ENCODE peak calls at places on chromosomes 5 and 9, in ten cellular contexts. J, W, B, T, P, H, C, U, I and N are unnamed samples.

GRCh38 chr5:55535199-55535905 is 588 bp upstream of the PLPP1 start:
- DNase-seq in I (no peak), T (no peak), B (no peak), H (no peak), U (no peak), C (no peak), P (no peak), W (peak; percentile 13), J (no peak), N (no peak)

GRCh38 chr5:115583474-115583873 is 18.8 kb downstream of the TICAM2 start:
- DNase-seq in B (no peak), C (no peak), U (no peak), J (no peak), P (no peak), T (no peak), H (peak; percentile 27), W (no peak), I (no peak), N (no peak)

GRCh38 chr5:68798877-68799276 is 294.9 kb upstream of the SLC30A5 start:
- DNase-seq in B (no peak), W (no peak), H (no peak), I (no peak), J (no peak), U (no peak), P (no peak), T (no peak), C (no peak), N (no peak)

GRCh38 chr9:134626576-134627416 is 14.8 kb upstream of the COL5A1 start:
- DNase-seq in I (no peak), W (no peak), C (no peak), P (peak; percentile 44), B (no peak), T (no peak), J (no peak), U (no peak), H (no peak), N (no peak)

GRCh38 chr5:126954981-126955380 is 75.4 kb downstream of the MARCHF3 start:
- DNase-seq in T (no peak), W (no peak), P (no peak), J (no peak), C (no peak), H (no peak), I (no peak), U (no peak), B (no peak), N (no peak)

GRCh38 chr5:96934291-96934694 is 1.6 kb upstream of the LNPEP start:
- DNase-seq in C (no peak), H (no peak), U (no peak), P (no peak), B (no peak), T (no peak), W (no peak), I (no peak), J (no peak), N (peak; percentile 71)

GRCh38 chr5:6714221-6715041 is 1.2 kb downstream of the TENT4A start:
- DNase-seq in I (peak; percentile 48), B (no peak), U (no peak), P (peak; percentile 38), C (no peak), T (peak; percentile 57), H (no peak), W (peak; percentile 23), J (no peak), N (no peak)

GRCh38 chr9:137301086-137301947 is 754 bp downstream of the NRARP start:
- DNase-seq in B (peak; percentile 55), I (peak; percentile 73), W (no peak), H (no peak), C (no peak), P (peak; percentile 75), U (no peak), T (no peak), J (peak; percentile 29), N (peak; percentile 58)

GRCh38 chr5:55509097-55509496 is 25.7 kb downstream of the PLPP1 start:
- DNase-seq in T (no peak), I (no peak), B (no peak), P (no peak), U (no peak), C (no peak), W (no peak), H (no peak), J (no peak), N (no peak)

GRCh38 chr9:125024917-125025316 is 84.0 kb upstream of the GOLGA1 start:
- DNase-seq in I (no peak), P (no peak), J (no peak), C (no peak), H (no peak), T (no peak), U (no peak), W (no peak), B (no peak), N (no peak)

GRCh38 chr5:17042041-17042440 is 106.0 kb upstream of the MYO10 start:
- DNase-seq in T (no peak), C (no peak), U (no peak), H (peak; percentile 70), I (no peak), J (no peak), P (no peak), B (no peak), W (no peak), N (no peak)

GRCh38 chr5:133848306-133848924 is 120.0 kb downstream of the C5orf15 start:
- DNase-seq in T (no peak), P (no peak), W (no peak), C (no peak), I (no peak), J (no peak), U (no peak), B (no peak), H (no peak), N (no peak)

GRCh38 chr9:22073349-22073748 is 64.2 kb upstream of the CDKN2B start:
- DNase-seq in H (no peak), B (no peak), J (no peak), C (no peak), P (no peak), U (no peak), T (no peak), W (no peak), I (no peak), N (peak; percentile 11)

GRCh38 chr9:130263601-130264413 is 1.8 kb upstream of the HMCN2 start:
- DNase-seq in P (no peak), B (no peak), U (no peak), W (no peak), C (no peak), J (peak; percentile 10), H (no peak), I (no peak), T (no peak), N (no peak)

GRCh38 chr5:142770650-142771609 is 753 bp downstream of the ARHGAP26 start:
- DNase-seq in H (no peak), U (peak; percentile 49), W (peak; percentile 67), T (peak; percentile 66), I (peak; percentile 46), J (no peak), P (peak; percentile 64), B (peak; percentile 58), C (no peak), N (peak; percentile 43)

GRCh38 chr5:81303563-81303962 is 2.2 kb downstream of the ZCCHC9 start:
- DNase-seq in J (no peak), P (no peak), T (no peak), H (peak; percentile 26), I (no peak), B (no peak), C (no peak), U (no peak), W (no peak), N (no peak)

GRCh38 chr5:96936431-96937221 is 746 bp downstream of the LNPEP start:
- DNase-seq in J (no peak), B (peak; percentile 42), I (peak; percentile 75), C (no peak), P (peak; percentile 50), H (no peak), T (peak; percentile 62), W (peak; percentile 27), U (peak; percentile 42), N (peak; percentile 84)

GRCh38 chr5:101418735-101419134 is 515.7 kb upstream of the ST8SIA4 start:
- DNase-seq in I (no peak), U (no peak), H (no peak), J (no peak), T (no peak), C (peak; percentile 48), B (no peak), P (no peak), W (no peak), N (no peak)

DNA sequence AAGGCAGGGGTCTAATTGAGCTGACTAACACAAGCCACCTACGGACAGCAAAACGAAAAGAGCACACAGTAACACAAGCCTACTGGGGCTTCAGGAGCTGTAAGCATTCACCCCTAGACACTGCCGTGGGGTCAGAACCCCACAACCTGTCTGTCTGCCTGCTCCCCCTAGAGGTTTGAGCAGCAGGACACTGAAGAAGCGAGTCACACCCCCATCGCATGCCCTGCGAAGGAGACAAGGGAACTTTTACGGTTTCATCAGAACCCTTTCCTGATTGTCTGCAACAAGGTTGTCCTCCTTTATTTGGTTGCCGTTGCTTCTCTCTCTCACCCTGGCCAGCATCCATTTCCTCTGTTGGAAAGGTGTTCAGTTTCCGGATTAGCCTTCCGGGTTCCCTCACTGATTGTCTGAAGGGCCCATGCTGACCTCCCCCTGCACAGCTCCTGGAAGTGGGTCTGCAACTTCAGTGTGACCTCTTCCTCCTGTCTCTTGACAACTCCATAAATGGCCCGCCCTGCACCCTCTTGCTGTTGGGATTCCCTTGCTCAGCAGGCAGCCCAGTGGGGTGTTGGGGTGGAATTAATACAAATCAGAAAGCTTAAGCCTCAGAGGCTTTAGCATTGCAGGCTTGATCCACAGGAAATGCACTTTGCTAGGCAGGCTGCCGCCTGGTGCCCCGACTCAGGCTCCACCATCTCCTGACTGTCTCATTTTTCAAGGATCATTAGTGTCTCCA is 258.9 kb upstream of the TLE4 start:
- DNase-seq in W (no peak), B (no peak), H (no peak), U (no peak), T (no peak), J (no peak), C (no peak), I (no peak), P (no peak), N (no peak)
- TF ChIP-seq CTCF in W (no peak), B (no peak), H (no peak), U (no peak), T (no peak), J (no peak), C (no peak), I (no peak), P (no peak), N (no peak)

GRCh38 chr5:90020575-90021535 is 388.7 kb downstream of the CETN3 start:
- DNase-seq in U (no peak), W (no peak), B (no peak), P (no peak), I (peak; percentile 73), H (no peak), J (peak; percentile 51), C (peak; percentile 7), T (no peak), N (peak; percentile 73)
- H3K4me3 ChIP-seq in U (no peak overlapping the region), W (peak overlapping the region; percentile 22), B (no peak overlapping the region), P (no peak overlapping the region), I (peak overlapping the region; percentile 37), H (no peak overlapping the region), J (peak overlapping the region; percentile 46), C (no peak overlapping the region), T (peak overlapping the region; percentile 16), N (no peak overlapping the region)

GRCh38 chr5:181001947-181002346 is 13.3 kb downstream of the BTNL3 start:
- DNase-seq in U (no peak), P (no peak), H (no peak), B (no peak), W (no peak), T (no peak), J (no peak), C (no peak), I (no peak), N (no peak)
- TF ChIP-seq CTCF in U (no peak), P (no peak), H (no peak), B (no peak), W (no peak), T (no peak), J (no peak), C (no peak), I (no peak), N (no peak)

GRCh38 chr5:173790177-173790719 is 97.9 kb upstream of the CPEB4 start:
- DNase-seq in J (no peak), W (no peak), C (no peak), U (no peak), T (no peak), P (no peak), I (no peak), B (no peak), H (no peak), N (no peak)
- H3K4me3 ChIP-seq in J (no peak overlapping the region), W (no peak overlapping the region), C (no peak overlapping the region), U (no peak overlapping the region), T (no peak overlapping the region), P (no peak overlapping the region), I (no peak overlapping the region), B (no peak overlapping the region), H (no peak overlapping the region), N (no peak overlapping the region)